ENCODE peak calls at places on chromosomes 2 and 18, in ten cellular contexts. One of them, this sample, is unnamed.

GRCh38 chr2:239469101-239469960 is 68.5 kb upstream of the HDAC4 start:
- DNase-seq in cardiac muscle cell: no peak
- DNase-seq in posterior vena cava: peak; percentile 56
- DNase-seq in T-helper 9 cell: no peak
- DNase-seq in heart left ventricle: no peak
- DNase-seq in NCI-H774: no peak
- DNase-seq in kidney tubule cell: no peak
- DNase-seq in smooth muscle cell of the brain vasculature: no peak
- DNase-seq in skeletal muscle cell: no peak
- DNase-seq in AG04449: no peak
- DNase-seq in this sample: no peak

GRCh38 chr2:127623388-127624320 is 22.3 kb upstream of the GPR17 start:
- DNase-seq in cardiac muscle cell: no peak
- DNase-seq in posterior vena cava: peak; percentile 76
- DNase-seq in T-helper 9 cell: no peak
- DNase-seq in heart left ventricle: peak; percentile 17
- DNase-seq in NCI-H774: peak; percentile 54
- DNase-seq in kidney tubule cell: no peak
- DNase-seq in smooth muscle cell of the brain vasculature: no peak
- DNase-seq in skeletal muscle cell: peak; percentile 15
- DNase-seq in AG04449: no peak
- DNase-seq in this sample: no peak

GRCh38 chr2:8132371-8132831 is 549.5 kb upstream of the ID2 start:
- DNase-seq in cardiac muscle cell: no peak
- DNase-seq in posterior vena cava: no peak
- DNase-seq in T-helper 9 cell: no peak
- DNase-seq in heart left ventricle: peak; percentile 36
- DNase-seq in NCI-H774: no peak
- DNase-seq in kidney tubule cell: no peak
- DNase-seq in smooth muscle cell of the brain vasculature: no peak
- DNase-seq in skeletal muscle cell: peak; percentile 62
- DNase-seq in AG04449: no peak
- DNase-seq in this sample: no peak

GRCh38 chr2:241943209-241943850 is 73.8 kb downstream of the RTP5 start:
- DNase-seq in cardiac muscle cell: no peak
- DNase-seq in posterior vena cava: peak; percentile 56
- DNase-seq in T-helper 9 cell: no peak
- DNase-seq in heart left ventricle: no peak
- DNase-seq in NCI-H774: no peak
- DNase-seq in kidney tubule cell: no peak
- DNase-seq in smooth muscle cell of the brain vasculature: no peak
- DNase-seq in skeletal muscle cell: no peak
- DNase-seq in AG04449: no peak
- DNase-seq in this sample: no peak

GRCh38 chr18:58851874-58852273 is 12.8 kb upstream of the ZNF532 start:
- DNase-seq in cardiac muscle cell: no peak
- DNase-seq in posterior vena cava: no peak
- DNase-seq in T-helper 9 cell: no peak
- DNase-seq in heart left ventricle: no peak
- DNase-seq in NCI-H774: no peak
- DNase-seq in kidney tubule cell: no peak
- DNase-seq in smooth muscle cell of the brain vasculature: no peak
- DNase-seq in skeletal muscle cell: no peak
- DNase-seq in AG04449: no peak
- DNase-seq in this sample: no peak

GRCh38 chr18:26479686-26480079 is 68.7 kb downstream of the KCTD1 start:
- DNase-seq in cardiac muscle cell: no peak
- DNase-seq in posterior vena cava: no peak
- DNase-seq in T-helper 9 cell: no peak
- DNase-seq in heart left ventricle: no peak
- DNase-seq in NCI-H774: no peak
- DNase-seq in kidney tubule cell: peak; percentile 61
- DNase-seq in smooth muscle cell of the brain vasculature: no peak
- DNase-seq in skeletal muscle cell: no peak
- DNase-seq in AG04449: no peak
- DNase-seq in this sample: no peak

GRCh38 chr18:48333563-48333962 is 75.6 kb downstream of the ZBTB7C start:
- DNase-seq in cardiac muscle cell: peak; percentile 62
- DNase-seq in posterior vena cava: no peak
- DNase-seq in T-helper 9 cell: no peak
- DNase-seq in heart left ventricle: no peak
- DNase-seq in NCI-H774: no peak
- DNase-seq in kidney tubule cell: no peak
- DNase-seq in smooth muscle cell of the brain vasculature: no peak
- DNase-seq in skeletal muscle cell: no peak
- DNase-seq in AG04449: no peak
- DNase-seq in this sample: no peak

GRCh38 chr2:147451902-147452515 is 392.8 kb upstream of the ACVR2A start:
- DNase-seq in cardiac muscle cell: peak; percentile 62
- DNase-seq in posterior vena cava: no peak
- DNase-seq in T-helper 9 cell: no peak
- DNase-seq in heart left ventricle: no peak
- DNase-seq in NCI-H774: no peak
- DNase-seq in kidney tubule cell: no peak
- DNase-seq in smooth muscle cell of the brain vasculature: no peak
- DNase-seq in skeletal muscle cell: no peak
- DNase-seq in AG04449: no peak
- DNase-seq in this sample: no peak

GRCh38 chr2:132415256-132416079 is 1.1 kb upstream of the GPR39 start:
- DNase-seq in cardiac muscle cell: no peak
- DNase-seq in posterior vena cava: no peak
- DNase-seq in T-helper 9 cell: no peak
- DNase-seq in heart left ventricle: no peak
- DNase-seq in NCI-H774: peak; percentile 32
- DNase-seq in kidney tubule cell: no peak
- DNase-seq in smooth muscle cell of the brain vasculature: peak; percentile 21
- DNase-seq in skeletal muscle cell: peak; percentile 48
- DNase-seq in AG04449: no peak
- DNase-seq in this sample: no peak

GRCh38 chr2:47653909-47654789 is 128.8 kb upstream of the MSH6 start:
- DNase-seq in cardiac muscle cell: peak; percentile 60
- DNase-seq in posterior vena cava: no peak
- DNase-seq in T-helper 9 cell: no peak
- DNase-seq in heart left ventricle: no peak
- DNase-seq in NCI-H774: no peak
- DNase-seq in kidney tubule cell: peak; percentile 41
- DNase-seq in smooth muscle cell of the brain vasculature: no peak
- DNase-seq in skeletal muscle cell: no peak
- DNase-seq in AG04449: no peak
- DNase-seq in this sample: no peak

GRCh38 chr2:52659536-52659935 is 1108.1 kb upstream of the CHAC2 start:
- DNase-seq in cardiac muscle cell: no peak
- DNase-seq in posterior vena cava: no peak
- DNase-seq in T-helper 9 cell: no peak
- DNase-seq in heart left ventricle: no peak
- DNase-seq in NCI-H774: no peak
- DNase-seq in kidney tubule cell: no peak
- DNase-seq in smooth muscle cell of the brain vasculature: no peak
- DNase-seq in skeletal muscle cell: no peak
- DNase-seq in AG04449: peak; percentile 29
- DNase-seq in this sample: no peak

GRCh38 chr2:181371782-181372292 is 85.3 kb upstream of the ITGA4 start:
- DNase-seq in cardiac muscle cell: no peak
- DNase-seq in posterior vena cava: no peak
- DNase-seq in T-helper 9 cell: no peak
- DNase-seq in heart left ventricle: no peak
- DNase-seq in NCI-H774: no peak
- DNase-seq in kidney tubule cell: peak; percentile 33
- DNase-seq in smooth muscle cell of the brain vasculature: no peak
- DNase-seq in skeletal muscle cell: peak; percentile 37
- DNase-seq in AG04449: peak; percentile 24
- DNase-seq in this sample: peak; percentile 42

GRCh38 chr2:96773922-96774321 is 13.2 kb downstream of the CNNM4 start:
- DNase-seq in cardiac muscle cell: no peak
- DNase-seq in posterior vena cava: no peak
- DNase-seq in T-helper 9 cell: peak; percentile 35
- DNase-seq in heart left ventricle: no peak
- DNase-seq in NCI-H774: peak; percentile 15
- DNase-seq in kidney tubule cell: peak; percentile 30
- DNase-seq in smooth muscle cell of the brain vasculature: no peak
- DNase-seq in skeletal muscle cell: no peak
- DNase-seq in AG04449: no peak
- DNase-seq in this sample: peak; percentile 38

GRCh38 chr2:241317391-241317790 is 1.7 kb downstream of the SEPTIN2 start:
- DNase-seq in cardiac muscle cell: no peak
- DNase-seq in posterior vena cava: no peak
- DNase-seq in T-helper 9 cell: no peak
- DNase-seq in heart left ventricle: no peak
- DNase-seq in NCI-H774: no peak
- DNase-seq in kidney tubule cell: no peak
- DNase-seq in smooth muscle cell of the brain vasculature: no peak
- DNase-seq in skeletal muscle cell: no peak
- DNase-seq in AG04449: no peak
- DNase-seq in this sample: peak; percentile 62

GRCh38 chr2:138282014-138282413 is 219.6 kb upstream of the SPOPL start:
- DNase-seq in cardiac muscle cell: no peak
- DNase-seq in posterior vena cava: no peak
- DNase-seq in T-helper 9 cell: no peak
- DNase-seq in heart left ventricle: no peak
- DNase-seq in NCI-H774: no peak
- DNase-seq in kidney tubule cell: no peak
- DNase-seq in smooth muscle cell of the brain vasculature: no peak
- DNase-seq in skeletal muscle cell: no peak
- DNase-seq in AG04449: no peak
- DNase-seq in this sample: no peak

GRCh38 chr2:3461781-3462492 is 57.4 kb downstream of the ADI1 start:
- DNase-seq in cardiac muscle cell: peak; percentile 60
- DNase-seq in posterior vena cava: no peak
- DNase-seq in T-helper 9 cell: no peak
- DNase-seq in heart left ventricle: no peak
- DNase-seq in NCI-H774: peak; percentile 16
- DNase-seq in kidney tubule cell: peak; percentile 55
- DNase-seq in smooth muscle cell of the brain vasculature: peak; percentile 45
- DNase-seq in skeletal muscle cell: no peak
- DNase-seq in AG04449: no peak
- DNase-seq in this sample: peak; percentile 54

GRCh38 chr2:196233808-196234501 is 62.6 kb upstream of the STK17B start:
- DNase-seq in cardiac muscle cell: no peak
- DNase-seq in posterior vena cava: no peak
- DNase-seq in T-helper 9 cell: no peak
- DNase-seq in heart left ventricle: no peak
- DNase-seq in NCI-H774: no peak
- DNase-seq in kidney tubule cell: peak; percentile 12
- DNase-seq in smooth muscle cell of the brain vasculature: peak; percentile 18
- DNase-seq in skeletal muscle cell: no peak
- DNase-seq in AG04449: no peak
- DNase-seq in this sample: peak; percentile 69

GRCh38 chr2:149561309-149561926 is 26.2 kb downstream of the MMADHC start:
- DNase-seq in cardiac muscle cell: peak; percentile 52
- DNase-seq in posterior vena cava: no peak
- DNase-seq in T-helper 9 cell: peak; percentile 11
- DNase-seq in heart left ventricle: no peak
- DNase-seq in NCI-H774: no peak
- DNase-seq in kidney tubule cell: peak; percentile 53
- DNase-seq in smooth muscle cell of the brain vasculature: no peak
- DNase-seq in skeletal muscle cell: no peak
- DNase-seq in AG04449: no peak
- DNase-seq in this sample: peak; percentile 61

GRCh38 chr18:12939161-12939560 is 8.7 kb upstream of the SEH1L start:
- DNase-seq in cardiac muscle cell: no peak
- DNase-seq in posterior vena cava: no peak
- DNase-seq in T-helper 9 cell: no peak
- DNase-seq in heart left ventricle: no peak
- DNase-seq in NCI-H774: no peak
- DNase-seq in kidney tubule cell: no peak
- DNase-seq in smooth muscle cell of the brain vasculature: no peak
- DNase-seq in skeletal muscle cell: no peak
- DNase-seq in AG04449: no peak
- DNase-seq in this sample: no peak

GRCh38 chr2:156630579-156631337 is 194.6 kb downstream of the GPD2 start:
- DNase-seq in cardiac muscle cell: no peak
- DNase-seq in posterior vena cava: no peak
- DNase-seq in T-helper 9 cell: no peak
- DNase-seq in heart left ventricle: no peak
- DNase-seq in NCI-H774: no peak
- DNase-seq in kidney tubule cell: no peak
- DNase-seq in smooth muscle cell of the brain vasculature: no peak
- DNase-seq in skeletal muscle cell: no peak
- DNase-seq in AG04449: no peak
- DNase-seq in this sample: no peak

GRCh38 chr2:144835634-144836351 is 315.9 kb upstream of the ZEB2 start:
- DNase-seq in cardiac muscle cell: no peak
- DNase-seq in posterior vena cava: no peak
- DNase-seq in T-helper 9 cell: no peak
- DNase-seq in heart left ventricle: no peak
- DNase-seq in NCI-H774: no peak
- DNase-seq in kidney tubule cell: peak; percentile 78
- DNase-seq in smooth muscle cell of the brain vasculature: no peak
- DNase-seq in skeletal muscle cell: peak; percentile 56
- DNase-seq in AG04449: no peak
- DNase-seq in this sample: no peak

GRCh38 chr18:23703057-23703986 is 14.1 kb downstream of the LAMA3 start:
- DNase-seq in cardiac muscle cell: peak; percentile 27
- DNase-seq in posterior vena cava: no peak
- DNase-seq in T-helper 9 cell: no peak
- DNase-seq in heart left ventricle: no peak
- DNase-seq in NCI-H774: peak; percentile 5
- DNase-seq in kidney tubule cell: peak; percentile 73
- DNase-seq in smooth muscle cell of the brain vasculature: peak; percentile 44
- DNase-seq in skeletal muscle cell: peak; percentile 44
- DNase-seq in AG04449: no peak
- DNase-seq in this sample: peak; percentile 72

GRCh38 chr2:9308186-9308955 is 101.8 kb downstream of the ASAP2 start:
- DNase-seq in cardiac muscle cell: no peak
- DNase-seq in posterior vena cava: no peak
- DNase-seq in T-helper 9 cell: no peak
- DNase-seq in heart left ventricle: no peak
- DNase-seq in NCI-H774: no peak
- DNase-seq in kidney tubule cell: peak; percentile 52
- DNase-seq in smooth muscle cell of the brain vasculature: no peak
- DNase-seq in skeletal muscle cell: no peak
- DNase-seq in AG04449: no peak
- DNase-seq in this sample: no peak

GRCh38 chr2:172095146-172095904 is 7.4 kb downstream of the DLX2 start:
- DNase-seq in cardiac muscle cell: no peak
- DNase-seq in posterior vena cava: peak; percentile 84
- DNase-seq in T-helper 9 cell: peak; percentile 68
- DNase-seq in heart left ventricle: no peak
- DNase-seq in NCI-H774: no peak
- DNase-seq in kidney tubule cell: peak; percentile 90
- DNase-seq in smooth muscle cell of the brain vasculature: no peak
- DNase-seq in skeletal muscle cell: peak; percentile 73
- DNase-seq in AG04449: peak; percentile 76
- DNase-seq in this sample: peak; percentile 80

GRCh38 chr2:186972281-186972970 is 123.5 kb upstream of the ZSWIM2 start:
- DNase-seq in cardiac muscle cell: no peak
- DNase-seq in posterior vena cava: no peak
- DNase-seq in T-helper 9 cell: no peak
- DNase-seq in heart left ventricle: no peak
- DNase-seq in NCI-H774: no peak
- DNase-seq in kidney tubule cell: no peak
- DNase-seq in smooth muscle cell of the brain vasculature: no peak
- DNase-seq in skeletal muscle cell: no peak
- DNase-seq in AG04449: no peak
- DNase-seq in this sample: no peak

GRCh38 chr2:28349546-28350165 is 43.0 kb upstream of the FOSL2 start:
- DNase-seq in cardiac muscle cell: no peak
- DNase-seq in posterior vena cava: peak; percentile 62
- DNase-seq in T-helper 9 cell: no peak
- DNase-seq in heart left ventricle: no peak
- DNase-seq in NCI-H774: no peak
- DNase-seq in kidney tubule cell: no peak
- DNase-seq in smooth muscle cell of the brain vasculature: no peak
- DNase-seq in skeletal muscle cell: no peak
- DNase-seq in AG04449: no peak
- DNase-seq in this sample: no peak

GRCh38 chr2:135615404-135615803 is 84.1 kb downstream of the R3HDM1 start:
- DNase-seq in cardiac muscle cell: no peak
- DNase-seq in posterior vena cava: no peak
- DNase-seq in T-helper 9 cell: no peak
- DNase-seq in heart left ventricle: no peak
- DNase-seq in NCI-H774: no peak
- DNase-seq in kidney tubule cell: peak; percentile 84
- DNase-seq in smooth muscle cell of the brain vasculature: no peak
- DNase-seq in skeletal muscle cell: no peak
- DNase-seq in AG04449: no peak
- DNase-seq in this sample: no peak

GRCh38 chr2:62854600-62855514 is 149.3 kb downstream of the EHBP1 start:
- DNase-seq in cardiac muscle cell: no peak
- DNase-seq in posterior vena cava: no peak
- DNase-seq in T-helper 9 cell: no peak
- DNase-seq in heart left ventricle: no peak
- DNase-seq in NCI-H774: no peak
- DNase-seq in kidney tubule cell: no peak
- DNase-seq in smooth muscle cell of the brain vasculature: no peak
- DNase-seq in skeletal muscle cell: no peak
- DNase-seq in AG04449: no peak
- DNase-seq in this sample: no peak